ENCODE peak calls at places on chromosomes 13 and 19, in seven cellular contexts. Y, T, E, S, H, D and R are unnamed samples.

GRCh38 chr19:6729573-6730152 is 7.7 kb downstream of the GPR108 start:
- DNase-seq in D (no peak), E (no peak), Y (no peak), S (no peak), T (no peak), H (no peak), R (peak)

GRCh38 chr19:10729406-10729805 is 11.5 kb downstream of the DNM2 start:
- DNase-seq in S (no peak), E (no peak), H (no peak), T (no peak), Y (no peak), D (no peak), R (no peak)

GRCh38 chr19:37953125-37953524 is 46.1 kb downstream of the SIPA1L3 start:
- DNase-seq in E (no peak), D (no peak), S (no peak), T (no peak), Y (no peak), H (no peak), R (no peak)

GRCh38 chr19:46648070-46648960 is 12.3 kb upstream of the GNG8 start:
- DNase-seq in T (no peak), Y (no peak), S (no peak), E (no peak), H (no peak), D (no peak), R (no peak)

GRCh38 chr19:36577271-36577996 is 4.3 kb upstream of the ZNF529 start:
- DNase-seq in E (no peak), Y (no peak), S (no peak), T (no peak), H (no peak), D (no peak), R (no peak)

GRCh38 chr19:55624109-55625003 is at the start of gene ZNF784:
- DNase-seq in T (peak), S (peak), E (peak), Y (peak), D (peak), H (peak), R (peak)

GRCh38 chr13:45224181-45224580 is 23.3 kb upstream of the KCTD4 start:
- DNase-seq in E (no peak), D (no peak), T (no peak), S (no peak), H (no peak), Y (no peak), R (no peak)

GRCh38 chr13:26589754-26590153 is 32.3 kb downstream of the WASF3 start:
- DNase-seq in Y (no peak), D (no peak), E (peak), T (no peak), H (no peak), S (no peak), R (peak)

GRCh38 chr19:45403272-45403671 is 1.6 kb downstream of the PPP1R13L start:
- DNase-seq in T (no peak), E (no peak), D (no peak), S (no peak), Y (no peak), H (no peak), R (no peak)

GRCh38 chr19:57465680-57466381 is 8.9 kb upstream of the VN1R1 start:
- DNase-seq in H (peak), D (peak), T (peak), S (no peak), Y (peak), E (no peak), R (no peak)

GRCh38 chr13:43196171-43196611 is 172.8 kb downstream of the DNAJC15 start:
- DNase-seq in T (no peak), S (no peak), D (no peak), Y (no peak), H (no peak), E (no peak), R (peak)

GRCh38 chr13:40192516-40193257 is 473.8 kb downstream of the FOXO1 start:
- DNase-seq in S (no peak), Y (no peak), H (no peak), D (no peak), E (no peak), T (no peak), R (no peak)

GRCh38 chr13:29619995-29620394 is 24.5 kb upstream of the SLC7A1 start:
- DNase-seq in D (no peak), T (no peak), Y (no peak), S (no peak), H (no peak), E (no peak), R (no peak)

GRCh38 chr13:102773441-102774209 is at the start of gene TEX30:
- DNase-seq in S (peak), H (peak), D (no peak), T (peak), Y (peak), E (peak), R (peak)
- TF ChIP-seq EP300 in S (peak), H (no peak), D (no peak), T (no peak), Y (no peak), E (no peak), R (no peak)

GRCh38 chr19:54179921-54180452 is 7.0 kb upstream of the TMC4 start:
- DNase-seq in D (peak), Y (no peak), T (peak), E (peak), S (no peak), H (no peak), R (no peak)

GRCh38 chr19:54180691-54181091 is 7.7 kb upstream of the TMC4 start:
- DNase-seq in S (no peak), H (no peak), T (no peak), D (no peak), E (no peak), Y (no peak), R (no peak)

GRCh38 chr19:54183431-54183830 is 5.9 kb downstream of the MBOAT7 start:
- DNase-seq in Y (no peak), E (no peak), T (no peak), D (no peak), H (no peak), S (no peak), R (no peak)

GRCh38 chr19:54178581-54179261 is 5.8 kb upstream of the TMC4 start:
- DNase-seq in S (no peak), T (no peak), H (no peak), D (no peak), Y (no peak), E (peak), R (no peak)

DNA sequence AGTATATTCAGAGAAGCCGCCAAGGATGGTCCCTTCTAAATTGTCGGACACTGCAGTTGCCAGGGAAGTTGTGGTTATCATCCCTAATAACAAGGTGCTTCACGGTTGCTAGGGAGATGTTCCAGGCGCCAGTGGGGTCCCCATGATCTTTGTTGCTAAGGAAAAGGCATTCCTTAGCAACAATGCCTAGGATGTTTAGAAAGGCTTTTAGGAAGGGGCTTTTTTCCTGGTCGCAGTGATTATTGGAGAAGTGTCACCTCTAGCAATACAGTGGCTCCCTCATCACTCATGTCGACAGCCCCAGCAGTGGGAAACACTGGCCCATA is 6.3 kb upstream of the TMC4 start:
- DNase-seq in Y (no peak), T (no peak), H (no peak), S (no peak), E (no peak), D (no peak), R (no peak)
- TF ChIP-seq EP300 in Y (no peak), T (no peak), H (no peak), S (no peak), E (no peak), D (no peak), R (no peak)

GRCh38 chr19:48169974-48170803 is at the start of the genes LIG1 and ZSWIM9:
- DNase-seq in H (peak), T (peak), E (peak), D (peak), Y (peak), S (peak), R (peak)
- TF ChIP-seq EP300 in H (no peak), T (no peak), E (no peak), D (no peak), Y (no peak), S (peak), R (no peak)

GRCh38 chr13:23889598-23890224 is 511 bp upstream of the MIPEP start:
- DNase-seq in Y (no peak), H (no peak), T (no peak), S (no peak), E (no peak), D (no peak), R (no peak)

GRCh38 chr13:23883255-23883654 is 5.9 kb downstream of the MIPEP start:
- DNase-seq in S (no peak), D (no peak), H (no peak), Y (no peak), E (no peak), T (no peak), R (no peak)

GRCh38 chr13:23888658-23889597 is at the start of gene MIPEP:
- DNase-seq in S (peak), Y (peak), E (peak), H (peak), T (peak), D (peak), R (peak)
- TF ChIP-seq EP300 in S (peak), Y (no peak), E (no peak), H (no peak), T (no peak), D (no peak), R (no peak)

GRCh38 chr13:102768914-102769313 is 4.7 kb downstream of the TEX30 start:
- DNase-seq in Y (no peak), S (no peak), E (no peak), D (no peak), T (no peak), H (no peak), R (no peak)
- TF ChIP-seq EP300 in Y (no peak), S (no peak), E (no peak), D (no peak), T (no peak), H (no peak), R (no peak)

DNA sequence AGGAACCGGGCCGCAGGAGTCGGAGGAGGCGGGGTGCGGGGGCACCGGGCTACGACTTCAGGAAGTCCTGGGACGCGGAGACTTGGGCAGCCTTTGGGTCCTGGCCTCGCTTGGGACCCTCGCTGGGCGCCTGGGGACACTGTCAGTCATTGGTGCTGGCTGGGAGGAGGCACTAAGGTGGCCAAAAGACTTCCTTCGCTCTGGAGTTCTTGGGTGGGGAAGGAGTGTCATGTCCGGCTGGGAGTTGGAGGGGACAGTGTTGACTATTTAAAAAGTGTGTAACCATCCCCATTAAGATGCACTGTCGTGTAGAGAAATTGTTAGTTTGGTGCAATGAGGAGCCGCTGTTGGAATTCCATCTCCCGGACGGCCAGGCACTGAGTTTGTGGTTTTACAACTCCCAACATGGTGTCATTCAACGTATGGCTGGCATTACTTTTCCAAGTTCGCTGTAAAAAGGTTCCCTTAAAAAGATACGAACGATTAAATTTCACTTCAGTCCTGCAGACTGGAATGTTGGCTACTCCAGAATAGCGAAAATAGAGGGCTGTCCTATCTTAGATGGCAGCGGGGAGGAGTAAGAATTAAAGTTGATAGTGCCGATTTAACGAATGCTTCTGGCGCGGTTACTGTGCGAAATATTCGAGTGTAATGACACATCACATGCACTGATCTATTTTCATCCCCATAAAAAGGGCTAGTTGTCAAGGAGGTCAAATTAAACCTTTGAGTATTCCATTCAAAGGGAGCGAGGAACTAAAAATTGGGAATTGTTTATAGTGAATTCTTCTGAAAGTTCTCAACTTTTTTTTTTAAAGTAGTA is 836 bp downstream of the DNAJC3 start:
- DNase-seq in S (no peak), D (no peak), H (no peak), Y (peak), T (peak), E (no peak), R (no peak)
- TF ChIP-seq EP300 in S (no peak), D (no peak), H (no peak), Y (no peak), T (no peak), E (no peak), R (no peak)

GRCh38 chr13:50030315-50030714 is 15.1 kb downstream of the KCNRG start:
- DNase-seq in H (no peak), E (no peak), S (no peak), T (no peak), D (peak), Y (no peak), R (no peak)

GRCh38 chr13:50025446-50025845 is 10.2 kb downstream of the KCNRG start:
- DNase-seq in S (no peak), E (no peak), H (no peak), Y (no peak), T (no peak), D (no peak), R (no peak)

DNA sequence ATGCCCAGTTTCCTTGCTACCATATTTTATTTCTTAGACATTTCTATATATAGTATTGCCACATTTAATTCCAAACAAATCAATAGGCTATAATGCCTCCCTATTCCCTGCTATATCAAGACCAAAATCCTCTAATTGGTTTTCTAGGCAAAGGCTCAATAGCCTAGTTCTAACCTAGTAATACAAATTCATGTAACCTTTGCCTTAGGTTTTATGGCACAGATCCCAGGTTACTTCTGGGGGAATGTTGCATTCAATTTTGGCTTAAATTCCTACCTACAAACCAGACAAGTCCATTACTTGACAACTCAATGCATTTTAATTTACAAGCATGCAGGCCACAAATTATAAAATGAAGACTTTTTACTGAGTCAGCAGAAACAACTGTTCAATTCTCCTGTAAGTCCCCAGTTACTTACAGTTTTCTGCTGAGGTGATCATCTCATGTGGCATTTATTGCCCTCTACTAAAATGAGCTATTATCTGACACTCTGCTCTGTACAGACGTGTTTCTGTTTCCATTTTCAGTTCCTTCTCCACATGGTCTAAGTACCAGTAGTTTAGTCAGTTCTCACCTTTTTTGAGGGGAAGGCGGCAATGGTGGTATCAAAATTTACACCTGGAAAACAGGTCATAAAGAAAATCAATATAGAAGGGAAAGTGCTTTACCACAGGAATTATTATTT is 11.7 kb downstream of the KCNRG start:
- DNase-seq in D (no peak), S (no peak), Y (no peak), E (no peak), T (no peak), H (no peak), R (no peak)
- TF ChIP-seq EP300 in D (no peak), S (no peak), Y (no peak), E (no peak), T (no peak), H (no peak), R (no peak)

DNA sequence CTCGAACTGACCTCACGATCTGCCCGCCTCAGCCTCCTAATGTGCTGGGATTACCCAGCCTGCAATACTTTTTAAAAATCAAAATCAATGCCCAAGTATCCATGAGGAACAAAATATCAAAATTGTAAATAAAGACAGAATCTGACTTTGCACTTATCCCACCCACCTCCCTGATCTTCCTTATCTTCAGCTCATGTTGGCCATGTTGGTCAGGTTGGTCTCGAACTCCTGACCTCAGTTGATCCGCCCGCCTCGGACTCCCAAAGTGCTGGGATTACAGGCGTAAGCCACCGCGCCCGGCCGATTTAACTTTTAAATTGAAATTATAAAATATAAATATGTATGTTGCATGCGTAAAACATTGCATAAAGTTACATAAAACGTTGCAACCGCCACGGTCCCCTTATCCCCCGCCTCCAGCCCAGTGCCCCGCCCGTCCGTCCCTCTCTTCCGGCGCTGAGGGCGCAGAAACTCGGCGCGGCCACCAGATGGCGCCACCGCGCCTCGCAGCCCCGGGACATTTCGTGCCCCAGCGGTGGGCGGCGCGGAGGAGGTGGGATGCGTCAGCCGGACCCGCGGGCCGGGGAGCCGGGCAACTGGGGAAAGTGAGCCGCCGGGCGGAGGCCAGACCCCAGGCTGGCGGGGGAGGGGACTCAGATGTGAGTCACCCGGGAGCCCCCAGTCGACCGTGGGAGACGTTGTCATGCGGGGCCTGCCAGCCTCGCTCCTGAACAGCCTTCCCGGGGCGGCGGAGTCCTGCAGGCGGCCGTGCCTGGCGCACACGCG is 1.5 kb upstream of the GADD45B start:
- DNase-seq in S (peak), Y (peak), D (peak), H (peak), T (peak), E (peak), R (peak)
- TF ChIP-seq EP300 in S (peak), Y (no peak), D (no peak), H (peak), T (peak), E (no peak), R (no peak)